ENCODE peak calls at places on chromosome 16, in four cellular contexts. M is neural progenitor cell, Z is IMR-90, F is MM.1S. Q is an unnamed sample. For H3K36me3, the result is how much of the 10 kb centered on the place peaks cover.

GRCh38 chr16:53664724-53665345 is 38.8 kb downstream of the RPGRIP1L start:
- DNase-seq in M (no peak), Z (peak), F (no peak), Q (no peak)

GRCh38 chr16:89974860-89975259 is 26.3 kb downstream of the DEF8 start:
- DNase-seq in M (no peak), Z (no peak), F (no peak), Q (no peak)

GRCh38 chr16:48503779-48504178 is 106.2 kb downstream of the N4BP1 start:
- DNase-seq in M (no peak), Z (peak), F (no peak), Q (no peak)

GRCh38 chr16:58384437-58385055 is 7.7 kb upstream of the GINS3 start:
- DNase-seq in M (no peak), Z (no peak), F (no peak), Q (no peak)

GRCh38 chr16:24428751-24429150 is 110.6 kb upstream of the RBBP6 start:
- DNase-seq in M (no peak), Z (no peak), F (no peak), Q (no peak)

GRCh38 chr16:8713635-8714097 is 39.2 kb downstream of the ABAT start:
- DNase-seq in M (peak), Z (no peak), F (no peak), Q (no peak)

GRCh38 chr16:27973678-27974077 is 89.8 kb downstream of the GSG1L start:
- DNase-seq in M (no peak), Z (no peak), F (no peak), Q (no peak)

GRCh38 chr16:86723699-86724098 is 145.3 kb downstream of the FOXL1 start:
- DNase-seq in M (peak), Z (no peak), F (no peak), Q (peak)

GRCh38 chr16:24778676-24779075 is 49.2 kb downstream of the TNRC6A start:
- DNase-seq in M (no peak), Z (no peak), F (no peak), Q (no peak)

GRCh38 chr16:80989801-80990200 is 16.9 kb downstream of the CMC2 start:
- DNase-seq in M (no peak), Z (peak), F (no peak), Q (no peak)

GRCh38 chr16:82240111-82240510 is 70.1 kb upstream of the MPHOSPH6 start:
- DNase-seq in M (no peak), Z (peak), F (no peak), Q (no peak)

GRCh38 chr16:86970279-86970678 is 346.9 kb downstream of the C16orf95 start:
- DNase-seq in M (no peak), Z (no peak), F (no peak), Q (no peak)

GRCh38 chr16:80317132-80318098 is 223.4 kb upstream of the DYNLRB2 start:
- DNase-seq in M (peak), Z (peak), F (no peak), Q (peak)

GRCh38 chr16:29304251-29304900 is 102.1 kb downstream of the NPIPB11 start:
- DNase-seq in M (no peak), Z (no peak), F (no peak), Q (no peak)

GRCh38 chr16:84266451-84266850 is 26.6 kb upstream of the KCNG4 start:
- DNase-seq in M (peak), Z (peak), F (peak), Q (peak)

GRCh38 chr16:13110124-13110796 is 208.9 kb downstream of the SHISA9 start:
- DNase-seq in M (peak), Z (no peak), F (no peak), Q (peak)

GRCh38 chr16:73558219-73558618 is 510.3 kb upstream of the ZFHX3 start:
- DNase-seq in M (no peak), Z (no peak), F (no peak), Q (no peak)

GRCh38 chr16:81899601-81900000 is 111.7 kb downstream of the SDR42E1 start:
- DNase-seq in M (no peak), Z (no peak), F (no peak), Q (no peak)

GRCh38 chr16:52149003-52149402 is 397.9 kb downstream of the TOX3 start:
- DNase-seq in M (no peak), Z (no peak), F (no peak), Q (no peak)

GRCh38 chr16:80828495-80828894 is 24.1 kb upstream of the CDYL2 start:
- DNase-seq in M (no peak), Z (no peak), F (no peak), Q (no peak)

GRCh38 chr16:78993342-78993741 is 607.2 kb downstream of the MAF start:
- DNase-seq in M (no peak), Z (no peak), F (no peak), Q (no peak)

GRCh38 chr16:25978227-25978626 is 286.5 kb downstream of the HS3ST4 start:
- DNase-seq in M (no peak), Z (no peak), F (no peak), Q (no peak)

GRCh38 chr16:85129846-85130706 is 17.8 kb upstream of the CIBAR2 start:
- DNase-seq in M (no peak), Z (peak), F (no peak), Q (no peak)

GRCh38 chr16:48813485-48813884 is 203.5 kb upstream of the N4BP1 start:
- DNase-seq in M (no peak), Z (no peak), F (no peak), Q (no peak)

GRCh38 chr16:71781741-71782140 is 26.9 kb downstream of the AP1G1 start:
- DNase-seq in M (no peak), Z (peak), F (no peak), Q (no peak)

GRCh38 chr16:1335996-1336395 is 2.6 kb downstream of the BAIAP3 start:
- DNase-seq in M (peak), Z (no peak), F (no peak), Q (no peak)

GRCh38 chr16:53053967-53054669 is 673 bp upstream of the CHD9 start:
- DNase-seq in M (no peak), Z (no peak), F (peak), Q (no peak)

GRCh38 chr16:19014456-19014855 is 30.7 kb downstream of the TMC7 start:
- DNase-seq in M (no peak), Z (no peak), F (no peak), Q (peak)

GRCh38 chr16:19745286-19746018 is 27.4 kb downstream of the IQCK start:
- DNase-seq in M (no peak), Z (peak), F (no peak), Q (no peak)

GRCh38 chr16:88744520-88744835 is 38.2 kb downstream of the CTU2 start:
- DNase-seq in M (no peak), Z (no peak), F (no peak), Q (no peak)
- H3K27ac ChIP-seq in M (no peak), Z (no peak), F (no peak), Q (no peak)

GRCh38 chr16:57231821-57232350 is 13.2 kb upstream of the ARL2BP start:
- DNase-seq in M (no peak), Z (peak), F (no peak), Q (no peak)

GRCh38 chr16:57224651-57225335 is 20.3 kb upstream of the ARL2BP start:
- DNase-seq in M (no peak), Z (no peak), F (no peak), Q (no peak)

GRCh38 chr16:57226701-57227621 is 18.1 kb upstream of the ARL2BP start:
- DNase-seq in M (no peak), Z (no peak), F (no peak), Q (no peak)

GRCh38 chr16:57229079-57229478 is 16.0 kb upstream of the ARL2BP start:
- DNase-seq in M (no peak), Z (no peak), F (no peak), Q (no peak)

DNA sequence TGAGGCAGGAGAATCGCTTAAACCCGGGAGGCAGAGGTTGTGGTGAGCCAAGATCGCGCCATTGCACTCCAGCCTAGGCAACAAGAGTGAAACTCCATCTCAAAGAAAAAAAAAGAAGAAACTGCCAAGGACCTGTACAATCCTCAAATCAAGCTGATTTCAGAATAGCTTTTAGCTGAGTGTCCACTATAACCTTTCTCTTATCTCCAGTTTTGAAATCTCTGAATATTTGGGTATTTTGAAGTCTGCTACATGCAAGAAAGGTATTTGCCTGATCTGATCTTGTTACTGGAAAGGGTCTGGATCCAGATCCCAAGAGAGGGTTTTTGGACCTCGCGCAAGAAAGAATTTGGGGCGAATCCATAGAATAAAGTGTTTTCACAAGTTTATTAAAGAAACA is 19.1 kb upstream of the ARL2BP start:
- DNase-seq in M (no peak), Z (no peak), F (no peak), Q (no peak)
- H3K36me3 ChIP-seq in M (under half), Z (under half), F (under half), Q (half or more)

GRCh38 chr16:67391424-67392300 is 1.6 kb downstream of the TPPP3 start:
- DNase-seq in M (no peak), Z (no peak), F (no peak), Q (no peak)

GRCh38 chr16:67393111-67393789 is at the start of gene TPPP3:
- DNase-seq in M (peak), Z (peak), F (no peak), Q (peak)

GRCh38 chr16:67390816-67391423 is 2.4 kb downstream of the TPPP3 start:
- DNase-seq in M (no peak), Z (no peak), F (no peak), Q (no peak)

GRCh38 chr16:67393790-67394270 is 532 bp upstream of the TPPP3 start:
- DNase-seq in M (no peak), Z (no peak), F (no peak), Q (no peak)

GRCh38 chr16:67392301-67393059 is 818 bp downstream of the TPPP3 start:
- DNase-seq in M (no peak), Z (no peak), F (no peak), Q (no peak)
- H3K9ac ChIP-seq in M (no peak), Z (no peak), F (no peak), Q (no peak)

GRCh38 chr16:68417711-68418301 is 30.5 kb downstream of the SMPD3 start:
- DNase-seq in M (no peak), Z (no peak), F (peak), Q (no peak)
- H3K27ac ChIP-seq in M (no peak), Z (no peak), F (peak), Q (no peak)

GRCh38 chr16:3730161-3731125 is 13.1 kb upstream of the TRAP1 start:
- DNase-seq in M (no peak), Z (no peak), F (no peak), Q (no peak)

GRCh38 chr16:3731126-3731935 is 14.0 kb upstream of the TRAP1 start:
- DNase-seq in M (no peak), Z (no peak), F (no peak), Q (no peak)

GRCh38 chr16:3734758-3735221 is 17.5 kb upstream of the TRAP1 start:
- DNase-seq in M (no peak), Z (no peak), F (no peak), Q (no peak)

GRCh38 chr16:3734084-3734757 is 16.9 kb upstream of the TRAP1 start:
- DNase-seq in M (no peak), Z (no peak), F (no peak), Q (no peak)

DNA sequence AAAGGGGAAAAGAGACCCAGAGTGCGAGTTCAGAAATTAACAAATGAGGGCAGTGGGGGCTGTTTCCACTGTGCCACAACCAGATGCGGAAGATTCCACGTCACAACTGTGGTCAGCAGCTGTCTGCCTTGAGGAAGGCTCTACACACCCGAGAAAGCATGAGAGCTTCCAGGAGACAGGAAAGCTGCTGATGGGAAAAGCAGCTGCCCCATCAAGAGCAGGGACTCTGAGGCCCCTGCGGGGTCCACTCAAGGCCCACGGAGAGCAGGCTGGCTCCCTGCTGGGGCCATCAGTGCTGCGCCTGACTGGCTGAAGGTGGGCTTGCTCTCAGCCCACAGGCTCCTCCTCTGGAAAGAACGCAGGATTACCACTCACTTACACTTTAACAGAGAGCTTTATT is 14.8 kb upstream of the TRAP1 start:
- DNase-seq in M (no peak), Z (no peak), F (no peak), Q (no peak)
- H3K36me3 ChIP-seq in M (under half), Z (half or more), F (under half), Q (half or more)

DNA sequence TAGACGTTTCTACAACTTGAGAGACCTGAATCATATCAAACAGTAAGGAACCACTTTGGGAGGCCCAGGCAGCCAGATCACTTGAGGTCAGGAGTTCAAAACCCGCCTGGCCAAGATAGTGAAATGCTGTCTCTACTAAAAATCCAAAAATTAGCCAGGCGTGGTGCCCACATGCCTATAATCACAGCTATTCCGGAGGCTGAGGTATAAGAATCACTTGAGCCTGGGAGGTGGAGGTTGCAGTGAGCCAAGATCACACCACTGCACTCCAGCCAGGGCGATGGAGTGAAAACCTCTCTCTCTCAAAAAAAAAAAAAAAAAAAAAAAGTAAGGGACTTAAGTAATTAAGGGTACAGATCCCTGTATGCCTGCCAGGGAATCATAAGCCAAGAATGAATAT is 103.4 kb upstream of the NUDT7 start:
- DNase-seq in M (no peak), Z (no peak), F (no peak), Q (no peak)
- H3K9ac ChIP-seq in M (no peak), Z (no peak), F (no peak), Q (no peak)

DNA sequence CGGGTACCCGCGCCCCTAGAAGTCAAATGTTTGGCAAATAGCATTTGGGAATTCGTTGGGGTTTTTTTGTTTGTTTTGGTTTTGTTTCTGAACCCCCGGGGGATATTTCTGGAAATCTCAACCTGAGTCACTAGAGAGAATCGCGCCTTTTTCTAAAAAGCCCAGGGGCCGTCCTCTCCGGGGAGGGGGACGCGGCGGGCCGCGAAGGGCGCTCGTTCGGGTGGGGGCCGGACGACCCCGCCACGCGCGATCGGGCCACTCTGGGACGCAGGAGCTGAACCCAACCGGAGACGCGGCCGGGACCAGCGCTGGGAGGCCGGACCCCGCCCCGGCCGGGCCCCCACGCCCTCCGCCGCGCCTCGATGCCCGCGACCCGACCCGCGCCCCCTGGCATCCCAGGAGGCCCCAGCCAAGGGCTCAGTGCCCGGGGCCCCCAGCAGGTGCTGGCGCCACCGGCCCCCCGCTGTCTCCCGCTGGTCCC is 304 bp downstream of the LITAF start:
- DNase-seq in M (no peak), Z (no peak), F (peak), Q (no peak)
- H3K27ac ChIP-seq in M (no peak), Z (peak), F (peak), Q (no peak)

GRCh38 chr16:7304932-7305331 is 27.7 kb upstream of the RBFOX1 start:
- DNase-seq in M (no peak), Z (no peak), F (no peak), Q (no peak)

GRCh38 chr16:7303677-7304200 is 28.9 kb upstream of the RBFOX1 start:
- DNase-seq in M (peak), Z (no peak), F (no peak), Q (peak)

GRCh38 chr16:7304257-7304656 is 28.4 kb upstream of the RBFOX1 start:
- DNase-seq in M (peak), Z (no peak), F (no peak), Q (peak)

DNA sequence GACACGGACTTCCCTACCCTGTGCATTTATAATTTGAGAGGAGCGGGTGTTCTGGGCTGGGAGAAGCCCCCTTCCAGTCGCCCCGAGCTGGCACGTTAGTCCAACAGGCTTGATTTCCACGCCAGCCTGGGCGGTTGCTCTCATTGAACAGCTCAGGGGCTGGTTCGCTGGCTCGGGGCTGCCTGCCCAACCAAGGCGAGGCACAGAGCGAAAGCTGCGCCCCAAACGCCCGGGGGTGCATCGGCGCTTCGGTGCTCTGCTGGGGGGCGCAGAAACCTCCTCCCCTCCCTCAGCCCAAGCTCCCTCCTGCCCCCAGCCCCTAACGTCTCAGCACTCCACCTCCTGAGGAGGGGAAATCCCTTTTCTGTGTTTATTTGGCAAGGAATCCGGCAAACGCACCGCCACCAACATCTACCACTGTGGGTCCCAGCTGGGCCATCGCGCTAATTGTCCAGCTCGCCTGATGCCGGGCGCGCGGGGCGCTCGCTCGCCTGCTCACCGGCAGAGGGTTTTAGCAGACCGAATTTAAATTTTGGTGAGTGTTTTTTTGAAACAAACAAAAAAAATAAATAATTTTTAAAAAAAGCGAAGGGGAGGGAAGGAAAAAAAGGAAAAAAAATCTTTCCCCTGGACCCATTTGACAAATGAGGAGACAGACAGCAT is 29.5 kb upstream of the RBFOX1 start:
- DNase-seq in M (peak), Z (no peak), F (no peak), Q (peak)
- H3K36me3 ChIP-seq in M (under half), Z (under half), F (under half), Q (under half)

GRCh38 chr16:50679676-50680555 is 1.2 kb downstream of the SNX20 start:
- DNase-seq in M (no peak), Z (no peak), F (no peak), Q (no peak)
- H3K9ac ChIP-seq in M (no peak), Z (no peak), F (peak), Q (no peak)

GRCh38 chr16:7397901-7398300 is 65.3 kb downstream of the RBFOX1 start:
- DNase-seq in M (no peak), Z (no peak), F (no peak), Q (no peak)
- H3K27ac ChIP-seq in M (no peak), Z (no peak), F (no peak), Q (no peak)